ENCODE peak calls at places on chromosomes 1 and 21, in eight cellular contexts. U is neural crest cell; V is Caco-2; I is AG04450; H is AG08396; S is lower lobe of right lung; Q is AG04449; D is stimulated activated CD8-positive, alpha-beta memory T cell treated with anti-CD3 and anti-CD28 coated beads, Interleukin-2, amount 100 ng/mL, for 48 hours. K is an unnamed sample.

GRCh38 chr1:229148041-229148671 is 122.8 kb upstream of the RAB4A start:
- DNase-seq in U (no peak), V (no peak), Q (no peak), D (no peak), S (no peak), H (no peak), I (no peak), K (no peak)

GRCh38 chr1:211726467-211726866 is 51.0 kb upstream of the NEK2 start:
- DNase-seq in U (no peak), S (no peak), D (no peak), Q (no peak), I (no peak), V (no peak), H (no peak), K (no peak)

GRCh38 chr1:219745070-219745469 is 132.2 kb upstream of the ZC3H11B start:
- DNase-seq in V (no peak), I (no peak), H (no peak), Q (no peak), U (no peak), D (no peak), S (no peak), K (no peak)

GRCh38 chr21:34794686-34795085 is 125.9 kb downstream of the CLIC6 start:
- DNase-seq in V (no peak), S (no peak), U (no peak), Q (no peak), H (no peak), D (no peak), I (no peak), K (no peak)

GRCh38 chr1:228208831-228209524 is 1.1 kb downstream of the OBSCN start:
- DNase-seq in U (no peak), D (no peak), Q (no peak), H (no peak), I (no peak), V (no peak), S (no peak), K (no peak)

GRCh38 chr1:8438449-8438848 is 120.5 kb downstream of the SLC45A1 start:
- DNase-seq in H (no peak), U (no peak), S (no peak), V (no peak), D (no peak), I (no peak), Q (no peak), K (no peak)

GRCh38 chr1:238399558-238399957 is 508.8 kb upstream of the ZP4 start:
- DNase-seq in V (no peak), D (no peak), I (no peak), U (no peak), S (no peak), Q (no peak), H (no peak), K (no peak)

GRCh38 chr1:17419626-17420328 is 19.7 kb downstream of the RCC2 start:
- DNase-seq in U (peak), V (no peak), S (peak), Q (no peak), D (peak), I (no peak), H (peak), K (peak)

GRCh38 chr1:60133848-60134247 is 60.3 kb upstream of the C1orf87 start:
- DNase-seq in S (no peak), V (no peak), Q (peak), U (no peak), H (peak), I (peak), D (no peak), K (no peak)

GRCh38 chr21:17769049-17769845 is 49.9 kb downstream of the C21orf91 start:
- DNase-seq in I (no peak), U (no peak), D (no peak), H (no peak), Q (no peak), V (no peak), S (no peak), K (no peak)

GRCh38 chr1:68111804-68112436 is 61.5 kb upstream of the DIRAS3 start:
- DNase-seq in V (no peak), D (no peak), Q (no peak), U (no peak), I (peak), S (peak), H (peak), K (no peak)

GRCh38 chr1:236868625-236869467 is 73.8 kb downstream of the MTR start:
- DNase-seq in S (no peak), I (peak), D (peak), Q (no peak), H (peak), V (no peak), U (peak), K (peak)

GRCh38 chr1:116504308-116505156 is 66.3 kb downstream of the CD58 start:
- DNase-seq in V (no peak), I (no peak), Q (no peak), H (peak), S (peak), U (no peak), D (peak), K (peak)